ENCODE peak calls at places on chromosomes 12 and 14, in four cellular contexts. S, F, J and T are unnamed samples.

GRCh38 chr12:94500831-94501567 is 41.3 kb upstream of the CEP83 start:
- DNase-seq in S (no peak), F (no peak), J (no peak), T (no peak)

GRCh38 chr14:72790887-72791566 is 102.9 kb downstream of the DPF3 start:
- DNase-seq in S (no peak), F (no peak), J (no peak), T (no peak)

GRCh38 chr14:61382842-61383241 is 61.5 kb downstream of the PRKCH start:
- DNase-seq in S (no peak), F (no peak), J (no peak), T (no peak)

GRCh38 chr12:110546339-110546738 is 36.8 kb downstream of the PPTC7 start:
- DNase-seq in S (no peak), F (peak), J (no peak), T (no peak)

GRCh38 chr12:11555743-11556625 is 93.5 kb upstream of the ETV6 start:
- DNase-seq in S (no peak), F (no peak), J (no peak), T (no peak)

GRCh38 chr14:99035268-99035667 is 236.7 kb downstream of the BCL11B start:
- DNase-seq in S (no peak), F (no peak), J (no peak), T (no peak)

GRCh38 chr14:41606249-41607118 is at the start of gene LRFN5:
- DNase-seq in S (no peak), F (no peak), J (no peak), T (no peak)

GRCh38 chr12:115273446-115273845 is 589.5 kb upstream of the TBX3 start:
- DNase-seq in S (no peak), F (no peak), J (no peak), T (no peak)

GRCh38 chr12:80777587-80777986 is 60.9 kb downstream of the MYF5 start:
- DNase-seq in S (peak), F (no peak), J (no peak), T (no peak)

GRCh38 chr12:101361455-101361854 is 46.1 kb downstream of the ARL1 start:
- DNase-seq in S (no peak), F (no peak), J (no peak), T (no peak)

GRCh38 chr12:49019435-49020317 is 1.1 kb upstream of the PRKAG1 start:
- DNase-seq in S (peak), F (peak), J (peak), T (no peak)

GRCh38 chr14:26522985-26523384 is 74.8 kb downstream of the NOVA1 start:
- DNase-seq in S (no peak), F (no peak), J (no peak), T (no peak)

GRCh38 chr12:92539966-92540791 is 162.6 kb upstream of the PLEKHG7 start:
- DNase-seq in S (no peak), F (no peak), J (no peak), T (peak)

GRCh38 chr12:106301241-106301610 is 1.3 kb upstream of the TCP11L2 start:
- DNase-seq in S (no peak), F (no peak), J (no peak), T (no peak)

GRCh38 chr14:74785056-74785613 is 22.0 kb downstream of the YLPM1 start:
- DNase-seq in S (no peak), F (no peak), J (no peak), T (no peak)

GRCh38 chr14:38882533-38882932 is 220.5 kb downstream of the SEC23A start:
- DNase-seq in S (no peak), F (no peak), J (no peak), T (no peak)

GRCh38 chr14:77615231-77616132 is 955 bp downstream of the SPTLC2 start:
- DNase-seq in S (no peak), F (no peak), J (no peak), T (no peak)

GRCh38 chr12:51262758-51263177 is 7.4 kb downstream of the SMAGP start:
- DNase-seq in S (no peak), F (peak), J (no peak), T (no peak)

GRCh38 chr14:75063013-75063412 is 811 bp downstream of the ACYP1 start:
- DNase-seq in S (no peak), F (no peak), J (no peak), T (no peak)

GRCh38 chr14:32494566-32495434 is 165.7 kb downstream of the AKAP6 start:
- DNase-seq in S (no peak), F (no peak), J (no peak), T (no peak)

GRCh38 chr14:74571901-74572828 is 39.9 kb downstream of the LTBP2 start:
- DNase-seq in S (peak), F (peak), J (no peak), T (no peak)

GRCh38 chr12:14635776-14636175 is 60.6 kb downstream of the GUCY2C start:
- DNase-seq in S (no peak), F (no peak), J (no peak), T (no peak)
- TF ChIP-seq PHF8 in S (no peak), F (no peak), J (no peak), T (no peak)

GRCh38 chr12:19755141-19755540 is 315.8 kb downstream of the AEBP2 start:
- DNase-seq in S (no peak), F (no peak), J (no peak), T (no peak)
- TF ChIP-seq PHF8 in S (no peak), F (no peak), J (no peak), T (no peak)

GRCh38 chr12:1471224-1471623 is 123.2 kb downstream of the FBXL14 start:
- DNase-seq in S (no peak), F (no peak), J (no peak), T (no peak)

GRCh38 chr12:1470051-1470450 is 124.3 kb downstream of the FBXL14 start:
- DNase-seq in S (no peak), F (no peak), J (no peak), T (no peak)

GRCh38 chr12:1473418-1473817 is 121.0 kb downstream of the FBXL14 start:
- DNase-seq in S (no peak), F (no peak), J (no peak), T (no peak)

GRCh38 chr12:1474567-1475153 is 119.7 kb downstream of the FBXL14 start:
- DNase-seq in S (no peak), F (no peak), J (no peak), T (no peak)

DNA sequence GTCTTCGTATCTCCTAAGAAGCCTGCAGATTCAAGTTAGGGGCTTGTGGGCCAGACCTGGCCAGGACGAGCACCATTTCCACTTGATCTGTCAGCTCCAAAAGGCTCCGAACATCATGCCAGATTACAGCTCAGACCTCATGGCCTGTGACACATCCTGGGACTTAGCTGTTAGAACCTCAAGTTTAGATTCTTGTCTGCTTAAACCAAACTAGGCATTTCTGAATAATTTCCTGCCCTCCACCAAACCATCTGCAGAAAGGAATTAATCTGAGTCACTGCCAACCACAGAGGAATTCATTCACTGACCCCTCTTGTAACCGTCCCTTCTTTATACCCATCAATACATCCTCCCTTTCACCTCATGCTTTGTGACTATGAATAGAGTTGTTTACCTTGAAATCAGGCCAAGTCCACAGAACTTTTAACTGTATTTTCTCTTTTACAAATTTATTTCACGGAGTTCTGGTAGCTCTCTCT is 120.3 kb downstream of the FBXL14 start:
- DNase-seq in S (peak), F (peak), J (no peak), T (no peak)
- TF ChIP-seq PHF8 in S (no peak), F (no peak), J (no peak), T (no peak)

DNA sequence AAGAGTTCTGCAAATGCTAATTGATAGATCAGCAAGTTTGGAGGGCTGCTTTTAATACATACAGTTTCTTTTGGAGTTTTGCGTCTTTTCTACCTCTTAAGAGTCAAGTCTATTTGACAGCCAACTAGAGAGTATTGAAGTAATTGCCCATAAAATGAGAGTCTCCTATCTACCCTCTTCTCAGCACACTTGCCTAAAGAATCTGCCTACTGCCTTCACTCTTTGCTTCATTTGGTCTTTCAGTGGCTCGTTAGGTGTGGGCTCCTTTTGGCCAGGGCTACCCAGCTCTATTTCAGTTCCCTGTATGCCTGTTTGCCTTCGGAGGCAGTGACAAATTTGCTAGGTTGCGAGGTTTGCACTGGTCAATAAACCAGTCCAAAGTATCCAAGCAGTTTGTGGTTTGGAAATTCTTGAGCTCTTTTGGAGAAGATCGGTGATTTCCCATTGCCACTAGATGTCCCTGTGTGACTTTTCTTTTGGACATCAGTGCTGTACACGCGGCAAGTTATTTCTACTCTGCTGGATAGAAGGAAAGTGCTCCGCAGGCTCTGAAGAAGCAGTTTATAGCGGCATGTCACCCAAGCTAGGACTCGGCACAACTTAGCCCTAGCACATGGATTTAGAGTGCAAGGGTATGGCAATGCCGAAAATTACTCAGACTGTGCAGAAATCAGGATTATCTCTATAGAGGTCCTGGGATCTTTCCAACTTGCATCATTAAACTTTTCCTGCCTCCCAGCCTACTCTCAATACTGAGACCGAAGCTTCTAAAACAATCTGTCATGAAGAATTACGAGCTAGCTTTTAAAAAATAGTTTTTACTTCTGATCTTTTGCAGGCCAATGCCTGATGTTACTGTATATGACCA is 38.6 kb downstream of the MGST1 start:
- DNase-seq in S (peak), F (peak), J (peak), T (no peak)
- TF ChIP-seq PHF8 in S (no peak), F (no peak), J (no peak), T (no peak)

GRCh38 chr14:58297412-58297761 is 968 bp upstream of the ARID4A start:
- DNase-seq in S (no peak), F (no peak), J (no peak), T (no peak)

GRCh38 chr14:58297762-58298476 is 436 bp upstream of the ARID4A start:
- DNase-seq in S (peak), F (peak), J (peak), T (peak)

GRCh38 chr14:58299665-58300202 is 1.4 kb downstream of the ARID4A start:
- DNase-seq in S (no peak), F (no peak), J (peak), T (no peak)

GRCh38 chr14:58298880-58299664 is 717 bp downstream of the ARID4A start:
- DNase-seq in S (no peak), F (no peak), J (peak), T (peak)

DNA sequence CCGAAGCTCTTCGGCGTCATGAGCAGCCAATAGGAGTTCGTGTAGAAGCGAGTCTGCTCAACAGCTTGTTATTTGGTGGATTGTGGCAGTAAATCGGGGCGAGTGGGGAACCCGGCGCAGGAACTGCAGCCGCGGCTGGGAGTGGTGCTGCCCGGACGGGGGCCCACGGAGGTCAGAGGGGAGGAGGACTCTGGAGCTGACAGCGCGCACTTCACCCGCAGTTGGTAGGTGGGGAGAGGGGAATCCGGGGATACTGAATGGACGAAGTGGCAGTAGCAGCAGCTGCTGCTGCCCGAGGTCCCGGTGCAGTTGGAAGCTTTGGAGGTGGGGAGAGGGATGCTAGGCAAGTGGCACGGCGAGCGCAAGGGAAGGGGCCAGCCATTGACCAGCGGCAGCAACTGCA is at the start of gene ARID4A:
- DNase-seq in S (no peak), F (no peak), J (no peak), T (no peak)
- TF ChIP-seq PHF8 in S (peak), F (peak), J (peak), T (no peak)